ENCODE peak calls at places on chromosome 22, in four cellular contexts. Y, T, M and A are unnamed samples.

GRCh38 chr22:47837703-47838102 is 1075.3 kb downstream of the TBC1D22A start:
- DNase-seq in Y (peak), T (peak), M (no peak), A (peak)

GRCh38 chr22:45889539-45890350 is 87.2 kb downstream of the WNT7B start:
- DNase-seq in Y (no peak), T (no peak), M (no peak), A (peak)

GRCh38 chr22:45124176-45124857 is 39.4 kb upstream of the NUP50 start:
- DNase-seq in Y (no peak), T (no peak), M (no peak), A (no peak)

GRCh38 chr22:40463727-40464126 is 93.3 kb downstream of the SGSM3 start:
- DNase-seq in Y (no peak), T (no peak), M (no peak), A (no peak)

GRCh38 chr22:46574438-46574992 is 37.1 kb upstream of the CELSR1 start:
- DNase-seq in Y (no peak), T (no peak), M (no peak), A (no peak)

GRCh38 chr22:46738961-46739870 is 1.2 kb upstream of the CERK start:
- DNase-seq in Y (peak), T (no peak), M (no peak), A (no peak)

GRCh38 chr22:32043391-32043790 is 330 bp downstream of the SLC5A1 start:
- DNase-seq in Y (no peak), T (no peak), M (no peak), A (no peak)

GRCh38 chr22:44023404-44024287 is 456 bp upstream of the PARVB start:
- DNase-seq in Y (no peak), T (peak), M (no peak), A (peak)

GRCh38 chr22:40487663-40488249 is 117.4 kb downstream of the SGSM3 start:
- DNase-seq in Y (no peak), T (peak), M (no peak), A (no peak)

GRCh38 chr22:31337178-31337577 is 9.0 kb downstream of the PATZ1 start:
- DNase-seq in Y (no peak), T (no peak), M (no peak), A (no peak)

GRCh38 chr22:40347300-40347699 is 1.0 kb downstream of the ADSL start:
- DNase-seq in Y (no peak), T (no peak), M (no peak), A (no peak)

GRCh38 chr22:22818861-22819855 is 68.5 kb upstream of the IGLL5 start:
- DNase-seq in Y (no peak), T (no peak), M (peak), A (no peak)

GRCh38 chr22:32969502-32969901 is 88.7 kb downstream of the SYN3 start:
- DNase-seq in Y (no peak), T (no peak), M (no peak), A (no peak)

GRCh38 chr22:19038728-19039447 is 83.3 kb downstream of the DGCR2 start:
- DNase-seq in Y (no peak), T (no peak), M (no peak), A (peak)

GRCh38 chr22:40714514-40714966 is 35.3 kb downstream of the MCHR1 start:
- DNase-seq in Y (no peak), T (no peak), M (no peak), A (peak)

GRCh38 chr22:33785283-33785991 is 134.8 kb downstream of the LARGE1 start:
- DNase-seq in Y (no peak), T (no peak), M (peak), A (no peak)

GRCh38 chr22:49368976-49369725 is 458.5 kb downstream of the BRD1 start:
- DNase-seq in Y (no peak), T (peak), M (no peak), A (peak)

GRCh38 chr22:46569848-46570695 is 32.7 kb upstream of the CELSR1 start:
- DNase-seq in Y (no peak), T (no peak), M (no peak), A (peak)

GRCh38 chr22:44281706-44282637 is 30.8 kb downstream of the SHISAL1 start:
- DNase-seq in Y (no peak), T (no peak), M (no peak), A (no peak)

GRCh38 chr22:39383841-39384625 is 15.5 kb upstream of the TAB1 start:
- DNase-seq in Y (no peak), T (no peak), M (no peak), A (no peak)

GRCh38 chr22:22816171-22816514 is 71.5 kb upstream of the IGLL5 start:
- DNase-seq in Y (no peak), T (no peak), M (no peak), A (no peak)

GRCh38 chr22:46256358-46256958 is 6.4 kb upstream of the CDPF1 start:
- DNase-seq in Y (no peak), T (no peak), M (no peak), A (no peak)

GRCh38 chr22:21736948-21737347 is 1.4 kb upstream of the YPEL1 start:
- DNase-seq in Y (no peak), T (no peak), M (no peak), A (no peak)

GRCh38 chr22:40345271-40345670 is 1.0 kb upstream of the ADSL start:
- DNase-seq in Y (no peak), T (no peak), M (no peak), A (no peak)

GRCh38 chr22:16965083-16965482 is 42.9 kb downstream of the GAB4 start:
- DNase-seq in Y (no peak), T (no peak), M (no peak), A (no peak)

GRCh38 chr22:47775686-47776085 is 1013.2 kb downstream of the TBC1D22A start:
- DNase-seq in Y (no peak), T (no peak), M (no peak), A (no peak)

GRCh38 chr22:36037102-36037758 is 8.6 kb upstream of the RBFOX2 start:
- DNase-seq in Y (no peak), T (no peak), M (no peak), A (no peak)
- TF ChIP-seq ATF3 in Y (no peak), T (no peak), M (no peak), A (no peak)

DNA sequence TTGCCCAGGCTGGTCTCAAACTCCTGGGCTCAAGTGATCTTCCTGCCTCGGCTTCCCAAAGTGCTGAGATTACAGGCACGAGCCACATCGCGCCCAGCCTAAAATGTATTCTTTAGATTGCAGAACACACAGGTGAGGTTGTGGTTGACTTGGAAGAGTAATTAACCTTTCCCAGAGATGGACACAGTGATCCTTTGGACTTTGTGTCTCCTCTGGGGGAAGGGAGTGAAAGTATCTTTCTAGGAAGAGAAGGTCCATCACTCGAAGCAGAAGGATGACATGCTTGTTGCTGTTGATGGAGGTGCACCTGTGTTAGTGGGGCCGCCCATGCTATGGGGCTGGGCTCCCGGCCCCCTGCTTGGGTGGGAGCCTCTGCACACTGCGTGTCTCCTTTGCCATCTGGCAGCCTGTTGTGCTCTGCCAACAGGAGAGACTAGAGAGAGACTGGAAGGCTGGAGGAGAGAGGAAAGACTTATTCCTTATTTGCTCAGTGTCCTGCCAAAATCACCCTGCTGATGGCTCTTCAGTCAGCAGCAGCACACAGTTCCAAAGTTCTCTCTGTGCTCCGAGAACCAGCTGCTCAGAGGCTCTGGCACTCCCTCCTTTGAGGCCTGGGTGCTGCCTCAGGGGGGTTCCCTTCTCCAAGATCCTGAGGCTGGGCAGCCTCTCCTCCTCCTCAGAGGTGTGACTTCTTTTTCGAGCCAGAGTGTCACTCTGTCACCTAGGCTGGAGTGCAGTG is 33.1 kb upstream of the CYB5R3 start:
- DNase-seq in Y (no peak), T (no peak), M (no peak), A (no peak)
- TF ChIP-seq ATF3 in Y (no peak), T (no peak), M (no peak), A (no peak)

GRCh38 chr22:38220653-38221386 is 19.0 kb downstream of the MAFF start:
- DNase-seq in Y (no peak), T (no peak), M (no peak), A (no peak)
- TF ChIP-seq ATF3 in Y (no peak), T (no peak), M (no peak), A (no peak)

GRCh38 chr22:38350444-38351359 is 33.5 kb upstream of the CSNK1E start:
- DNase-seq in Y (no peak), T (no peak), M (no peak), A (no peak)
- TF ChIP-seq ATF3 in Y (no peak), T (no peak), M (no peak), A (no peak)

GRCh38 chr22:50445880-50446707 is 28.7 kb downstream of the SBF1 start:
- DNase-seq in Y (no peak), T (no peak), M (no peak), A (no peak)
- TF ChIP-seq ATF3 in Y (no peak), T (no peak), M (no peak), A (no peak)

GRCh38 chr22:20459152-20459542 is 21.5 kb upstream of the SCARF2 start:
- DNase-seq in Y (no peak), T (no peak), M (no peak), A (peak)
- TF ChIP-seq ATF3 in Y (no peak), T (no peak), M (no peak), A (no peak)

DNA sequence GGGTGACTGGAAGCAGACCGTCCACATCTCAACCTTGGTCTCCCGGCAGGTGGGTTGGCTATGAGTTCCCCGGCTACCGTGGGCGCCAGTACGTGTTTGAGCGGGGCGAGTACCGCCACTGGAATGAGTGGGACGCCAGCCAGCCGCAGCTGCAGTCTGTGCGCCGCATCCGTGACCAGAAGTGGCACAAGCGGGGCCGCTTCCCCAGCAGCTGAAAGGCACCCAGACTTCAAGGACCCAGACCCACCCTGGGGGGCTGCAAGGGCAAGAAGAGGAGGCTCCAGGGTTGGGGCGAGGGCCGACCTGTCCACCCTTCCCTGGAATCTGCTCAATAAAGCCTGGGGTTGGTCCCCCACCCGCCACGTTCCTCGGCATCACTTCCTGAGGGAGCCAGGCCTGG is 7.3 kb downstream of the CRYBB3 start:
- DNase-seq in Y (no peak), T (no peak), M (no peak), A (no peak)
- TF ChIP-seq ATF3 in Y (no peak), T (no peak), M (no peak), A (no peak)

DNA sequence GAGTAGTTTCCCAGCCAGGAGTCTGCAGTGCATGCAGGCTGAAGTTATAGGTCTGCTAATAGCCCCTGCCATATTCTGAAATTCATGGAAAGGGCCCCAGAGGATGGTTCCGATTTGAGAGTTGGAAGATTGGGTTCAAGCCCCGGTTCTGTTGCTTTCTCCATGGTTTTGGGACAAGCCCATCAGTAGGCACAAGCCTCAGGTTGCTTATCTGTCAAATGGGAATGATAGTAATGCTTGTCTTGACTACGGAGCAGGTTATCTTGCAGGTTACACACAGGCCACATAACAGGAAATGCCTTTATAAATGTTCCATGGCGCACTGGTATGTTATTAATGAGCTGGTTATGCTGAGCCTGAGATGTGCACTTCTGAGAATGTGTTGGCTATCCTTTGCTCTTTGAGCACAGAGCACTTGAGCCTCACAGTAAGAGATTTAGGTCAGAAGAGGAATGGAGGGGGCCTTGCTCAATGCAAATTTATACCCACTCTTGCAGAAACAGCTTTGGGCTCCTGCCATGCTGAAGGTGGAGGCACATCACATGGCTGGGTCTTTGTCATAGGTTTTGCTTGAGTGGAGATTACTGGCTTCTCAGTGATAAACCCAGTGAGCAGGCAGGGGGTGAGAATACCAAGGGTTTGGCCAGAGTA is 47.1 kb downstream of the ZNRF3 start:
- DNase-seq in Y (no peak), T (no peak), M (no peak), A (no peak)
- TF ChIP-seq ATF3 in Y (no peak), T (no peak), M (no peak), A (no peak)